ENCODE peak calls at places on chromosomes 16 and 17, in ten cellular contexts. R, M, I, P, K, W, Y, B, D and X are unnamed samples.

GRCh38 chr16:83005653-83006160 is 378.9 kb downstream of the CDH13 start:
- DNase-seq in R (no peak), M (peak; percentile 46), I (no peak), P (no peak), K (no peak), W (no peak), Y (no peak), B (no peak), D (peak; percentile 15), X (no peak)

GRCh38 chr17:7589204-7589868 is 558 bp downstream of the SOX15 start:
- DNase-seq in R (peak; percentile 83), M (peak; percentile 88), I (peak; percentile 85), P (peak; percentile 86), K (peak; percentile 94), W (peak; percentile 87), Y (peak; percentile 86), B (no peak), D (peak; percentile 75), X (peak; percentile 88)

GRCh38 chr16:9135797-9136196 is 44.4 kb downstream of the HAPSTR1 start:
- DNase-seq in R (no peak), M (no peak), I (no peak), P (no peak), K (no peak), W (no peak), Y (no peak), B (no peak), D (no peak), X (no peak)

GRCh38 chr17:7296189-7296861 is 1.9 kb upstream of the YBX2 start:
- DNase-seq in R (peak; percentile 79), M (peak; percentile 82), I (peak; percentile 88), P (peak; percentile 85), K (peak; percentile 94), W (peak; percentile 86), Y (peak; percentile 91), B (no peak), D (peak; percentile 67), X (peak; percentile 70)

GRCh38 chr16:83040174-83040573 is 413.4 kb downstream of the CDH13 start:
- DNase-seq in R (peak; percentile 17), M (peak; percentile 28), I (no peak), P (no peak), K (no peak), W (no peak), Y (no peak), B (peak; percentile 6), D (peak; percentile 79), X (peak; percentile 43)

GRCh38 chr16:20744922-20745440 is 3.4 kb upstream of the THUMPD1 start:
- DNase-seq in R (no peak), M (no peak), I (no peak), P (no peak), K (no peak), W (no peak), Y (no peak), B (no peak), D (no peak), X (no peak)

GRCh38 chr16:3036726-3037315 is at the start of gene BICDL2:
- DNase-seq in R (no peak), M (no peak), I (no peak), P (peak; percentile 74), K (peak; percentile 93), W (no peak), Y (peak; percentile 94), B (no peak), D (no peak), X (no peak)

GRCh38 chr17:17525956-17526355 is 29.8 kb upstream of the RASD1 start:
- DNase-seq in R (no peak), M (no peak), I (no peak), P (peak; percentile 66), K (no peak), W (no peak), Y (no peak), B (no peak), D (no peak), X (no peak)

GRCh38 chr17:39624313-39624712 is 2.4 kb upstream of the PPP1R1B start:
- DNase-seq in R (no peak), M (no peak), I (no peak), P (no peak), K (no peak), W (no peak), Y (no peak), B (no peak), D (no peak), X (no peak)

GRCh38 chr16:12503201-12503600 is 300.5 kb downstream of the CPPED1 start:
- DNase-seq in R (no peak), M (no peak), I (no peak), P (no peak), K (no peak), W (no peak), Y (no peak), B (no peak), D (no peak), X (no peak)

GRCh38 chr16:85570735-85571562 is 42.2 kb upstream of the GSE1 start:
- DNase-seq in R (no peak), M (no peak), I (peak; percentile 43), P (peak; percentile 49), K (no peak), W (peak; percentile 57), Y (peak; percentile 56), B (no peak), D (no peak), X (no peak)

GRCh38 chr16:88349903-88350900 is 32.6 kb upstream of the ZNF469 start:
- DNase-seq in R (no peak), M (no peak), I (no peak), P (no peak), K (no peak), W (peak; percentile 10), Y (peak; percentile 9), B (no peak), D (no peak), X (peak; percentile 39)

GRCh38 chr16:89646270-89646669 is 11.2 kb downstream of the CHMP1A start:
- DNase-seq in R (no peak), M (no peak), I (no peak), P (no peak), K (no peak), W (no peak), Y (no peak), B (no peak), D (no peak), X (no peak)
- H3K4me3 ChIP-seq in R (no peak overlapping the region), M (no peak overlapping the region), I (no peak overlapping the region), P (no peak overlapping the region), K (no peak overlapping the region), W (no peak overlapping the region), Y (no peak overlapping the region), B (no peak overlapping the region), D (no peak overlapping the region), X (no peak overlapping the region)

DNA sequence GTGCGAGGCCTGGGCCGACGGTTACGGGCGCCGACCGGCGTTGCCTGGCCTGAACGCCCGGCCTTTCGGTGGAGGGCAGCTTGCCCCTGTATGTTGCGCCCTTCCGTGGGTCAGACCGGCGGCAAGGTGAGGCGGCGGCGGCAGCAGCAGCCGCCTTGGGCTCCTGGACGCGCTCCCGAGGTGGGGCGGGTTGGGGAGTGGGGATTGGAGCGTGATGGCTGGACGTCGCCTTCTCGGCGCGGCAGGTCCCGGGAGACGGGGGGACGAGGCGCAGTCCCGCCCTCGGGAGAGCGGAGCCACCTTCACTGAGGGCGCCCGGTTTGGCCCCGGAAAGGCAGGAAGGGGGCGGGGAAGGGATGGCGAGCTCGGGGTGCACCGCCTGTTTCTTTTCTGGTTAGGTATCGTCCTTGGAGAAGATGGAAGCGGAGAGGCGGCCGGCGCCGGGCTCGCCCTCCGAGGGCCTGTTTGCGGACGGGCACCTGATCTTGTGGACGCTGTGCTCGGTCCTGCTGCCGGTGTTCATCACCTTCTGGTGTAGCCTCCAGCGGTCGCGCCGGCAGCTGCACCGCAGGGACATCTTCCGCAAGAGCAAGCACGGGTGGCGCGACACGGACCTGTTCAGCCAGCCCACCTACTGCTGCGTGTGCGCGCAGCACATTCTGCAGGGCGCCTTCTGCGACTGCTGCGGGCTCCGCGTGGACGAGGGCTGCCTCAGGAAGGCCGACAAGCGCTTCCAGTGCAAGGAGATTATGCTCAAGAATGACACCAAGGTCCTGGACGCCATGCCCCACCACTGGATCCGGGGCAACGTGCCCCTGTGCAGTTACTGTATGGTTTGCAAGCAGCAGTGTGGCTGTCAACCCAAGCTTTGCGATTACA is 668 bp downstream of the DGKE start:
- DNase-seq in R (peak; percentile 5), M (peak; percentile 24), I (peak; percentile 57), P (peak; percentile 64), K (peak; percentile 65), W (peak; percentile 36), Y (peak; percentile 80), B (no peak), D (peak; percentile 27), X (no peak)
- TF ChIP-seq CTCF in R (no peak), M (no peak), I (no peak), P (no peak), K (no peak), W (peak; percentile 36), Y (peak; percentile 25), B (no peak), D (no peak), X (no peak)

GRCh38 chr17:12987120-12987519 is 30.7 kb downstream of the ELAC2 start:
- DNase-seq in R (no peak), M (no peak), I (no peak), P (no peak), K (peak; percentile 31), W (no peak), Y (no peak), B (no peak), D (no peak), X (no peak)

GRCh38 chr17:12979826-12980500 is 37.9 kb downstream of the ELAC2 start:
- DNase-seq in R (peak; percentile 34), M (no peak), I (no peak), P (no peak), K (no peak), W (no peak), Y (no peak), B (no peak), D (peak; percentile 41), X (peak; percentile 59)

GRCh38 chr17:12982224-12982623 is 35.6 kb downstream of the ELAC2 start:
- DNase-seq in R (no peak), M (no peak), I (no peak), P (no peak), K (no peak), W (no peak), Y (no peak), B (no peak), D (no peak), X (no peak)

GRCh38 chr17:12985431-12986285 is 32.2 kb downstream of the ELAC2 start:
- DNase-seq in R (peak; percentile 17), M (no peak), I (no peak), P (no peak), K (no peak), W (peak; percentile 36), Y (no peak), B (no peak), D (peak; percentile 78), X (peak; percentile 77)

GRCh38 chr17:12983986-12984932 is 33.6 kb downstream of the ELAC2 start:
- DNase-seq in R (peak; percentile 94), M (peak; percentile 71), I (peak; percentile 61), P (no peak), K (no peak), W (peak; percentile 61), Y (no peak), B (peak; percentile 78), D (peak; percentile 97), X (peak; percentile 99)
- H3K4me3 ChIP-seq in R (peak overlapping the region; percentile 42), M (no peak overlapping the region), I (peak overlapping the region; percentile 32), P (no peak overlapping the region), K (no peak overlapping the region), W (peak overlapping the region; percentile 36), Y (no peak overlapping the region), B (no peak overlapping the region), D (peak overlapping the region; percentile 19), X (no peak overlapping the region)

DNA sequence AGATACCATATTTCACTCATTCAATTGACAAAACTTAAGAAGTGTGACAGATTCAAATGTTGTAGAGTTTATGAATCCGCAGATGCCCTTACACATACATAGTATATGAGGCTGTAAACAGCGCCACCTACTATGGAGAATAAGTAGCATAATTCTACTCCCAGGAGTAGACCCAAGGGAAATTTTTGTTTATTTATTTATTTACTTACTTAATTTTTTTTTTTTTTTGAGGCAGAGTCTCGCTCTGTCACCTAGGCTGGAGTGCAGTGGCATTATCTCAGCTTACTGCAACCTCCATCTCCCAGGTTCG is 35.5 kb downstream of the GAN start:
- DNase-seq in R (peak; percentile 3), M (peak; percentile 8), I (no peak), P (no peak), K (no peak), W (no peak), Y (no peak), B (no peak), D (no peak), X (peak; percentile 23)
- TF ChIP-seq CTCF in R (no peak), M (no peak), I (no peak), P (peak; percentile 35), K (peak; percentile 43), W (no peak), Y (no peak), B (no peak), D (no peak), X (peak; percentile 19)